ENCODE peak calls at places on chromosomes 1 and 21, in seven cellular contexts. One of them, this sample, is unnamed.

GRCh38 chr1:160883586-160883985 is 1.4 kb downstream of the ITLN1 start:
- DNase-seq in neuronal stem cell: no peak
- DNase-seq in fibroblast of lung: no peak
- DNase-seq in testis: no peak
- DNase-seq in CD8-positive, alpha-beta T cell: no peak
- DNase-seq in heart left ventricle: no peak
- DNase-seq in neural progenitor cell: no peak
- DNase-seq in this sample: no peak

GRCh38 chr1:6683434-6683833 is 18.2 kb downstream of the DNAJC11 start:
- DNase-seq in neuronal stem cell: no peak
- DNase-seq in fibroblast of lung: no peak
- DNase-seq in testis: no peak
- DNase-seq in CD8-positive, alpha-beta T cell: no peak
- DNase-seq in heart left ventricle: no peak
- DNase-seq in neural progenitor cell: no peak
- DNase-seq in this sample: no peak

GRCh38 chr1:207021139-207021861 is 11.3 kb downstream of the C1orf116 start:
- DNase-seq in neuronal stem cell: no peak
- DNase-seq in fibroblast of lung: peak; percentile 87
- DNase-seq in testis: no peak
- DNase-seq in CD8-positive, alpha-beta T cell: no peak
- DNase-seq in heart left ventricle: no peak
- DNase-seq in neural progenitor cell: no peak
- DNase-seq in this sample: no peak

GRCh38 chr1:42942444-42942843 is 16.2 kb downstream of the SLC2A1 start:
- DNase-seq in neuronal stem cell: no peak
- DNase-seq in fibroblast of lung: no peak
- DNase-seq in testis: no peak
- DNase-seq in CD8-positive, alpha-beta T cell: no peak
- DNase-seq in heart left ventricle: no peak
- DNase-seq in neural progenitor cell: no peak
- DNase-seq in this sample: no peak

GRCh38 chr21:45531393-45532215 is 10.6 kb downstream of the SLC19A1 start:
- DNase-seq in neuronal stem cell: no peak
- DNase-seq in fibroblast of lung: no peak
- DNase-seq in testis: no peak
- DNase-seq in CD8-positive, alpha-beta T cell: no peak
- DNase-seq in heart left ventricle: peak; percentile 58
- DNase-seq in neural progenitor cell: no peak
- DNase-seq in this sample: peak; percentile 57

GRCh38 chr1:156281281-156282142 is 1.1 kb downstream of the SMG5 start:
- DNase-seq in neuronal stem cell: no peak
- DNase-seq in fibroblast of lung: peak; percentile 57
- DNase-seq in testis: peak; percentile 73
- DNase-seq in CD8-positive, alpha-beta T cell: no peak
- DNase-seq in heart left ventricle: no peak
- DNase-seq in neural progenitor cell: peak; percentile 30
- DNase-seq in this sample: peak; percentile 65

GRCh38 chr1:228141871-228142615 is 2.0 kb downstream of the GUK1 start:
- DNase-seq in neuronal stem cell: no peak
- DNase-seq in fibroblast of lung: peak; percentile 85
- DNase-seq in testis: no peak
- DNase-seq in CD8-positive, alpha-beta T cell: no peak
- DNase-seq in heart left ventricle: no peak
- DNase-seq in neural progenitor cell: no peak
- DNase-seq in this sample: no peak

GRCh38 chr1:160838876-160839275 is 23.8 kb downstream of the CD244 start:
- DNase-seq in neuronal stem cell: no peak
- DNase-seq in fibroblast of lung: no peak
- DNase-seq in testis: no peak
- DNase-seq in CD8-positive, alpha-beta T cell: no peak
- DNase-seq in heart left ventricle: no peak
- DNase-seq in neural progenitor cell: no peak
- DNase-seq in this sample: no peak

GRCh38 chr1:220925707-220926106 is 46.5 kb downstream of the HLX start:
- DNase-seq in neuronal stem cell: no peak
- DNase-seq in fibroblast of lung: no peak
- DNase-seq in testis: no peak
- DNase-seq in CD8-positive, alpha-beta T cell: no peak
- DNase-seq in heart left ventricle: no peak
- DNase-seq in neural progenitor cell: no peak
- DNase-seq in this sample: no peak

GRCh38 chr1:228415853-228416216 is 826 bp downstream of the TRIM17 start:
- DNase-seq in neuronal stem cell: no peak
- DNase-seq in fibroblast of lung: no peak
- DNase-seq in testis: no peak
- DNase-seq in CD8-positive, alpha-beta T cell: no peak
- DNase-seq in heart left ventricle: no peak
- DNase-seq in neural progenitor cell: no peak
- DNase-seq in this sample: no peak

GRCh38 chr1:54016343-54017282 is 1.4 kb downstream of the LDLRAD1 start:
- DNase-seq in neuronal stem cell: no peak
- DNase-seq in fibroblast of lung: no peak
- DNase-seq in testis: no peak
- DNase-seq in CD8-positive, alpha-beta T cell: no peak
- DNase-seq in heart left ventricle: no peak
- DNase-seq in neural progenitor cell: no peak
- DNase-seq in this sample: no peak

GRCh38 chr1:246681822-246682221 is 42.4 kb upstream of the SCCPDH start:
- DNase-seq in neuronal stem cell: no peak
- DNase-seq in fibroblast of lung: no peak
- DNase-seq in testis: no peak
- DNase-seq in CD8-positive, alpha-beta T cell: no peak
- DNase-seq in heart left ventricle: peak; percentile 79
- DNase-seq in neural progenitor cell: no peak
- DNase-seq in this sample: peak; percentile 89

GRCh38 chr1:237938553-237938952 is 47.8 kb upstream of the ZP4 start:
- DNase-seq in neuronal stem cell: no peak
- DNase-seq in fibroblast of lung: no peak
- DNase-seq in testis: no peak
- DNase-seq in CD8-positive, alpha-beta T cell: no peak
- DNase-seq in heart left ventricle: no peak
- DNase-seq in neural progenitor cell: no peak
- DNase-seq in this sample: no peak

GRCh38 chr1:228827026-228827425 is 91.7 kb downstream of the RHOU start:
- DNase-seq in neuronal stem cell: no peak
- DNase-seq in fibroblast of lung: no peak
- DNase-seq in testis: no peak
- DNase-seq in CD8-positive, alpha-beta T cell: no peak
- DNase-seq in heart left ventricle: no peak
- DNase-seq in neural progenitor cell: no peak
- DNase-seq in this sample: no peak

GRCh38 chr1:18948048-18948912 is 8.2 kb downstream of the IFFO2 start:
- DNase-seq in neuronal stem cell: no peak
- DNase-seq in fibroblast of lung: peak; percentile 81
- DNase-seq in testis: no peak
- DNase-seq in CD8-positive, alpha-beta T cell: peak; percentile 43
- DNase-seq in heart left ventricle: no peak
- DNase-seq in neural progenitor cell: no peak
- DNase-seq in this sample: no peak

GRCh38 chr1:82540006-82540405 is 739.3 kb downstream of the ADGRL2 start:
- DNase-seq in neuronal stem cell: no peak
- DNase-seq in fibroblast of lung: no peak
- DNase-seq in testis: no peak
- DNase-seq in CD8-positive, alpha-beta T cell: no peak
- DNase-seq in heart left ventricle: no peak
- DNase-seq in neural progenitor cell: no peak
- DNase-seq in this sample: no peak

GRCh38 chr1:98897479-98897878 is 107.2 kb downstream of the PLPPR5 start:
- DNase-seq in neuronal stem cell: no peak
- DNase-seq in fibroblast of lung: no peak
- DNase-seq in testis: no peak
- DNase-seq in CD8-positive, alpha-beta T cell: no peak
- DNase-seq in heart left ventricle: no peak
- DNase-seq in neural progenitor cell: no peak
- DNase-seq in this sample: no peak

DNA sequence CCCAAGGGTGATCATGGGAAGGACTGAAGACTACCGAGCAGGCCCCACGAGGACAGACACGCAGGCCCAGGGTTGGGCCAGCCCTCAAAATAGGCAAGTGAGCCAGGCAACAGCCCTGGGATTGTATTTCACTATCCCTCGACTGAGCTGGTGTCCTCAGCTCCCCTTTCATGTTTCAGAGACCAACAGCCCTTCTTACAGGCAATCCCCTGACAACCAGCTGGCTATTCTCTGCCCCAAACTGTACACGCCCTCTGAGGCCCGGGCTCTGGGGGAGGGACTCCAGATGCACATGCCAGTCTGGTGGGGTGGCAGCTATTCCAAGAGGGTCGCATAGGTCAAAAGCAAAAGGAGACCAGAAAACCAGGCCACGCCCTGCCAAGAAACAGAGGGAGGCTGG is 243.0 kb downstream of the TOMM20 start:
- DNase-seq in neuronal stem cell: no peak
- DNase-seq in fibroblast of lung: no peak
- DNase-seq in testis: no peak
- DNase-seq in CD8-positive, alpha-beta T cell: no peak
- DNase-seq in heart left ventricle: no peak
- DNase-seq in neural progenitor cell: no peak
- DNase-seq in this sample: peak; percentile 73
- H3K27ac ChIP-seq in neuronal stem cell: no peak overlapping the region
- H3K27ac ChIP-seq in fibroblast of lung: no peak overlapping the region
- H3K27ac ChIP-seq in testis: no peak overlapping the region
- H3K27ac ChIP-seq in CD8-positive, alpha-beta T cell: no peak overlapping the region
- H3K27ac ChIP-seq in heart left ventricle: peak overlapping the region; percentile 91
- H3K27ac ChIP-seq in neural progenitor cell: no peak overlapping the region
- H3K27ac ChIP-seq in this sample: peak overlapping the region; percentile 95

GRCh38 chr1:93669369-93669768 is 12.3 kb downstream of the BCAR3 start:
- DNase-seq in neuronal stem cell: no peak
- DNase-seq in fibroblast of lung: peak; percentile 85
- DNase-seq in testis: no peak
- DNase-seq in CD8-positive, alpha-beta T cell: no peak
- DNase-seq in heart left ventricle: no peak
- DNase-seq in neural progenitor cell: peak; percentile 52
- DNase-seq in this sample: no peak
- H3K4me1 ChIP-seq in neuronal stem cell: peaks cover 5% of the 10 kb centered on the region
- H3K4me1 ChIP-seq in fibroblast of lung: peaks cover 44% of the 10 kb centered on the region
- H3K4me1 ChIP-seq in testis: peaks cover 88% of the 10 kb centered on the region
- H3K4me1 ChIP-seq in CD8-positive, alpha-beta T cell: no peaks in the 10 kb centered on the region
- H3K4me1 ChIP-seq in heart left ventricle: peaks cover 81% of the 10 kb centered on the region
- H3K4me1 ChIP-seq in neural progenitor cell: peaks cover 12% of the 10 kb centered on the region
- H3K4me1 ChIP-seq in this sample: peaks cover 41% of the 10 kb centered on the region

DNA sequence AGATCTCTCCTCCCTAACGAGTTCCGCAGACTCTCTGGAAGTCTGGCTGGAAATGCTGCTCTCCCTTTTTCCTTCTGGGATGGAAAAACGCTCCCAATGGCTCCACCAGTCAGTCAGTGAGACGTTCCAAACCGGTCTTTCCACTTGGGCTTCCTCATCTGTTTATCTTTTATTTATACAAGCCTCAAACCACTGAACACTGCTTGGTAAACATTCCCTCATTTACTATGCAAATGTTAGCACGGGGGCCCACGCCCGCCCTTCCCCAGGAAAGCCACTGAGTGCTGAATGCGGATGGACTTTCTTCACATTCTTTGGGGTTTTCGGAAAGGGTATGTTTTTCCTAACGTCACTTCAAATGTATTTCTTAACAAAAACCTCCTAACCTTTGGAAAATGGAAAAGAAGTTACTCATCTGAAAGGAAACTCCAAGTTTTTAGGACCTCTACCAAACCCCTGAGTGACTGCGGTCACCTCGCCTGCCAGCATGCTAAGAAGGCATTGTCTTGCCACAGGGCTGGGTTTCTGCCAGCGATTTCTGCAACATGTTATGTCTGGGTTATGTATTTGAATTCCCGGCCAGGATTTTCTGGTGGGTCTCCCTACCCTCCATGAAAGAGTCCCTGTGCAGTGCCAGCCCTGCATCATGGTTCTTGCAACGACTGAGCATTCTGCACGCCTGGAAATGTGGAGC is 14.0 kb upstream of the UMODL1 start:
- DNase-seq in neuronal stem cell: no peak
- DNase-seq in fibroblast of lung: peak; percentile 99
- DNase-seq in testis: no peak
- DNase-seq in CD8-positive, alpha-beta T cell: no peak
- DNase-seq in heart left ventricle: no peak
- DNase-seq in neural progenitor cell: no peak
- DNase-seq in this sample: no peak
- H3K4me3 ChIP-seq in neuronal stem cell: no peak overlapping the region
- H3K4me3 ChIP-seq in fibroblast of lung: peak overlapping the region; percentile 5
- H3K4me3 ChIP-seq in testis: no peak overlapping the region
- H3K4me3 ChIP-seq in CD8-positive, alpha-beta T cell: no peak overlapping the region
- H3K4me3 ChIP-seq in heart left ventricle: no peak overlapping the region
- H3K4me3 ChIP-seq in neural progenitor cell: no peak overlapping the region
- H3K4me3 ChIP-seq in this sample: no peak overlapping the region

GRCh38 chr1:20495661-20496060 is 9.7 kb upstream of the CAMK2N1 start:
- DNase-seq in neuronal stem cell: no peak
- DNase-seq in fibroblast of lung: no peak
- DNase-seq in testis: no peak
- DNase-seq in CD8-positive, alpha-beta T cell: no peak
- DNase-seq in heart left ventricle: no peak
- DNase-seq in neural progenitor cell: no peak
- DNase-seq in this sample: no peak

GRCh38 chr1:20492751-20493150 is 6.7 kb upstream of the CAMK2N1 start:
- DNase-seq in neuronal stem cell: no peak
- DNase-seq in fibroblast of lung: no peak
- DNase-seq in testis: no peak
- DNase-seq in CD8-positive, alpha-beta T cell: no peak
- DNase-seq in heart left ventricle: no peak
- DNase-seq in neural progenitor cell: no peak
- DNase-seq in this sample: no peak

GRCh38 chr1:20494609-20495311 is 8.8 kb upstream of the CAMK2N1 start:
- DNase-seq in neuronal stem cell: no peak
- DNase-seq in fibroblast of lung: peak; percentile 97
- DNase-seq in testis: no peak
- DNase-seq in CD8-positive, alpha-beta T cell: no peak
- DNase-seq in heart left ventricle: no peak
- DNase-seq in neural progenitor cell: no peak
- DNase-seq in this sample: no peak

GRCh38 chr1:20491866-20492265 is 5.9 kb upstream of the CAMK2N1 start:
- DNase-seq in neuronal stem cell: no peak
- DNase-seq in fibroblast of lung: no peak
- DNase-seq in testis: no peak
- DNase-seq in CD8-positive, alpha-beta T cell: no peak
- DNase-seq in heart left ventricle: no peak
- DNase-seq in neural progenitor cell: no peak
- DNase-seq in this sample: no peak

GRCh38 chr1:20493839-20494608 is 8.0 kb upstream of the CAMK2N1 start:
- DNase-seq in neuronal stem cell: peak; percentile 93
- DNase-seq in fibroblast of lung: peak; percentile 79
- DNase-seq in testis: peak; percentile 91
- DNase-seq in CD8-positive, alpha-beta T cell: peak; percentile 66
- DNase-seq in heart left ventricle: peak; percentile 89
- DNase-seq in neural progenitor cell: peak; percentile 86
- DNase-seq in this sample: peak; percentile 80
- H3K27ac ChIP-seq in neuronal stem cell: no peak overlapping the region
- H3K27ac ChIP-seq in fibroblast of lung: peak overlapping the region; percentile 76
- H3K27ac ChIP-seq in testis: no peak overlapping the region
- H3K27ac ChIP-seq in CD8-positive, alpha-beta T cell: no peak overlapping the region
- H3K27ac ChIP-seq in heart left ventricle: peak overlapping the region; percentile 13
- H3K27ac ChIP-seq in neural progenitor cell: no peak overlapping the region
- H3K27ac ChIP-seq in this sample: no peak overlapping the region

This sample was measured in right cardiac atrium.